ENCODE peak calls at places on chromosomes 6 and 20, in ten cellular contexts. W is AG10803, G is GM06990, H is IMR-90, S is GM12865, K is mesendoderm, U is neural crest cell, F is foreskin keratinocyte, T is cardiac fibroblast, N is H9. E is an unnamed sample.

GRCh38 chr20:62117658-62118057 is 4.6 kb upstream of the LSM14B start:
- DNase-seq in W (no peak), G (no peak), H (no peak), S (no peak), K (no peak), U (no peak), F (no peak), T (no peak), N (no peak), E (peak)

GRCh38 chr6:111417181-111417585 is 65.8 kb downstream of the REV3L start:
- DNase-seq in W (peak), G (no peak), H (peak), S (no peak), K (no peak), U (no peak), F (no peak), T (peak), N (no peak), E (no peak)

GRCh38 chr6:149478631-149479314 is 6.0 kb downstream of the ZC3H12D start:
- DNase-seq in W (no peak), G (no peak), H (no peak), S (no peak), K (no peak), U (no peak), F (peak), T (no peak), N (no peak), E (no peak)

GRCh38 chr6:158328952-158329351 is 16.7 kb downstream of the TULP4 start:
- DNase-seq in W (no peak), G (no peak), H (no peak), S (no peak), K (no peak), U (no peak), F (no peak), T (no peak), N (no peak), E (no peak)

GRCh38 chr6:155399062-155399746 is 56.4 kb downstream of the NOX3 start:
- DNase-seq in W (no peak), G (no peak), H (no peak), S (no peak), K (no peak), U (no peak), F (no peak), T (no peak), N (no peak), E (no peak)

GRCh38 chr6:40894962-40895799 is 143.8 kb downstream of the UNC5CL start:
- DNase-seq in W (peak), G (no peak), H (peak), S (no peak), K (peak), U (peak), F (peak), T (peak), N (peak), E (no peak)

GRCh38 chr6:82362144-82362543 is 1.5 kb upstream of the TPBG start:
- DNase-seq in W (no peak), G (no peak), H (no peak), S (no peak), K (no peak), U (no peak), F (no peak), T (peak), N (no peak), E (no peak)

GRCh38 chr20:61808497-61808896 is 257.2 kb downstream of the TAF4 start:
- DNase-seq in W (no peak), G (no peak), H (no peak), S (no peak), K (no peak), U (no peak), F (no peak), T (no peak), N (no peak), E (no peak)

E was measured in CD8-positive, alpha-beta memory T cell.